ENCODE peak calls at places on chromosomes 12 and 14, in six cellular contexts. N is left lung; T is naive thymus-derived CD4-positive, alpha-beta T cell; Y is RWPE2; M is heart right ventricle; I is IMR-90. Q is an unnamed sample.

GRCh38 chr14:92224348-92224954 is 98.5 kb upstream of the SLC24A4 start:
- DNase-seq in N (no peak), T (no peak), Y (no peak), M (no peak), I (peak; percentile 29), Q (no peak)

GRCh38 chr12:86194721-86195120 is 61.5 kb downstream of the MGAT4C start:
- DNase-seq in N (no peak), T (no peak), Y (no peak), M (no peak), I (no peak), Q (no peak)

GRCh38 chr14:21268612-21269251 is 510 bp downstream of the HNRNPC start:
- DNase-seq in N (no peak), T (peak; percentile 43), Y (no peak), M (peak; percentile 40), I (peak; percentile 65), Q (peak; percentile 24)

GRCh38 chr12:8696402-8697100 is 1.2 kb upstream of the RIMKLB start:
- DNase-seq in N (no peak), T (no peak), Y (no peak), M (no peak), I (no peak), Q (no peak)

GRCh38 chr14:71521238-71521637 is 411.0 kb upstream of the RGS6 start:
- DNase-seq in N (no peak), T (no peak), Y (no peak), M (no peak), I (no peak), Q (no peak)

GRCh38 chr14:50001999-50002925 is 109.4 kb downstream of the ARF6 start:
- DNase-seq in N (no peak), T (peak; percentile 43), Y (no peak), M (no peak), I (no peak), Q (no peak)

GRCh38 chr12:132218915-132219314 is 74.7 kb downstream of the NOC4L start:
- DNase-seq in N (peak; percentile 47), T (peak; percentile 52), Y (no peak), M (no peak), I (no peak), Q (no peak)

GRCh38 chr14:44778562-44778961 is 183.2 kb downstream of the KLHL28 start:
- DNase-seq in N (no peak), T (no peak), Y (no peak), M (no peak), I (peak; percentile 90), Q (peak; percentile 16)

GRCh38 chr14:39025810-39026627 is 77.0 kb downstream of the SEC23A start:
- DNase-seq in N (no peak), T (no peak), Y (no peak), M (no peak), I (no peak), Q (no peak)

GRCh38 chr12:93205361-93205760 is 172.4 kb upstream of the NUDT4 start:
- DNase-seq in N (no peak), T (no peak), Y (no peak), M (peak; percentile 31), I (no peak), Q (no peak)

GRCh38 chr12:126114420-126114819 is 1049.2 kb downstream of the AACS start:
- DNase-seq in N (no peak), T (no peak), Y (no peak), M (no peak), I (no peak), Q (no peak)

GRCh38 chr12:105427883-105428282 is 97.4 kb downstream of the C12orf75 start:
- DNase-seq in N (no peak), T (no peak), Y (no peak), M (no peak), I (peak; percentile 33), Q (no peak)

GRCh38 chr14:105153331-105153731 is 15.2 kb downstream of the JAG2 start:
- DNase-seq in N (peak; percentile 81), T (no peak), Y (peak; percentile 74), M (peak; percentile 77), I (no peak), Q (no peak)

GRCh38 chr14:45258805-45259204 is 5.8 kb upstream of the MIS18BP1 start:
- DNase-seq in N (no peak), T (no peak), Y (no peak), M (no peak), I (no peak), Q (no peak)

GRCh38 chr12:4141344-4142270 is 132.0 kb upstream of the CCND2 start:
- DNase-seq in N (no peak), T (no peak), Y (peak; percentile 15), M (no peak), I (no peak), Q (no peak)

GRCh38 chr12:119036878-119037493 is 55.6 kb downstream of the SRRM4 start:
- DNase-seq in N (no peak), T (no peak), Y (no peak), M (peak; percentile 6), I (no peak), Q (no peak)

GRCh38 chr14:93231129-93231979 is 24.3 kb downstream of the UBR7 start:
- DNase-seq in N (no peak), T (no peak), Y (no peak), M (peak; percentile 25), I (peak; percentile 59), Q (no peak)

GRCh38 chr14:104138098-104138890 is at the start of gene KIF26A:
- DNase-seq in N (peak; percentile 79), T (no peak), Y (peak; percentile 73), M (peak; percentile 54), I (no peak), Q (no peak)

GRCh38 chr12:67077617-67078016 is 191.5 kb upstream of the CAND1 start:
- DNase-seq in N (no peak), T (no peak), Y (no peak), M (no peak), I (peak; percentile 25), Q (peak; percentile 68)

GRCh38 chr12:6336079-6336858 is 5.6 kb downstream of the TNFRSF1A start:
- DNase-seq in N (peak; percentile 98), T (no peak), Y (peak; percentile 98), M (peak; percentile 94), I (peak; percentile 99), Q (peak; percentile 94)

GRCh38 chr12:6667559-6668210 is 4.8 kb upstream of the ING4 start:
- DNase-seq in N (no peak), T (no peak), Y (no peak), M (no peak), I (no peak), Q (no peak)

GRCh38 chr12:110794623-110795280 is 52.0 kb upstream of the CCDC63 start:
- DNase-seq in N (no peak), T (no peak), Y (no peak), M (peak; percentile 72), I (no peak), Q (no peak)

GRCh38 chr14:50763386-50764007 is 67.5 kb downstream of the NIN start:
- DNase-seq in N (no peak), T (no peak), Y (no peak), M (no peak), I (peak; percentile 74), Q (no peak)

GRCh38 chr12:117835113-117835512 is 133.7 kb downstream of the KSR2 start:
- DNase-seq in N (no peak), T (no peak), Y (no peak), M (no peak), I (no peak), Q (no peak)

GRCh38 chr12:19694627-19695026 is 255.3 kb downstream of the AEBP2 start:
- DNase-seq in N (no peak), T (no peak), Y (no peak), M (no peak), I (peak; percentile 36), Q (no peak)

GRCh38 chr14:24366664-24367505 is 1.1 kb upstream of the NFATC4 start:
- DNase-seq in N (peak; percentile 93), T (peak; percentile 25), Y (peak; percentile 80), M (peak; percentile 92), I (peak; percentile 89), Q (peak; percentile 86)

GRCh38 chr14:95097385-95097784 is 59.9 kb downstream of the DICER1 start:
- DNase-seq in N (no peak), T (no peak), Y (no peak), M (no peak), I (peak; percentile 12), Q (no peak)

GRCh38 chr12:12249216-12250050 is 17.4 kb downstream of the LRP6 start:
- DNase-seq in N (no peak), T (no peak), Y (no peak), M (no peak), I (no peak), Q (no peak)

GRCh38 chr12:71415336-71416231 is 24.0 kb upstream of the LGR5 start:
- DNase-seq in N (no peak), T (peak; percentile 57), Y (no peak), M (peak; percentile 29), I (peak; percentile 59), Q (no peak)

GRCh38 chr12:95574799-95575452 is 23.6 kb upstream of the USP44 start:
- DNase-seq in N (no peak), T (no peak), Y (no peak), M (no peak), I (peak; percentile 64), Q (no peak)

GRCh38 chr12:6646276-6647082 is 753 bp downstream of the ACRBP start:
- DNase-seq in N (no peak), T (no peak), Y (no peak), M (no peak), I (no peak), Q (no peak)

DNA sequence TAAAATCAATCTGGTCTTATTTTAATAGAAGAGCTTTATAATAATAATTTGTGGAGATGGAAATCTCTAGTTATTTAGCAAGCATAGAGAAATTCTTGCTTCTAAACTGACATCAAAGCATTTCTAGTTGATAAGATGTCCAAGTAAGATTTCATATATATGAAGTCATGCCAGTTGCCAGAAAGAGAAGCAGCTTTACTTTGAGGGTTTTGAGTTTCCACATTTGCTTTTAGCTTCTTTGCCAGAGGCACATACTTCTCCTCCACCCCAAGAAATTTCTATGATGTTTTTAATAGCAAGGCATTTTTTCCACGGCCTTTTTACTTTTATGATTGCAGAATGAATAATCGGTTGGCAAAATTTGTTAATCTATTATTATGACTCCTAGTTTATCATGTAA is 24.2 kb upstream of the YAF2 start:
- DNase-seq in N (no peak), T (no peak), Y (no peak), M (no peak), I (peak; percentile 2), Q (no peak)
- H3K27ac ChIP-seq in N (no peak overlapping the region), T (no peak overlapping the region), Y (no peak overlapping the region), M (no peak overlapping the region), I (no peak overlapping the region), Q (no peak overlapping the region)

GRCh38 chr12:116495260-116495659 is 63.9 kb upstream of the MAP1LC3B2 start:
- DNase-seq in N (no peak), T (no peak), Y (no peak), M (no peak), I (peak; percentile 55), Q (no peak)
- H3K27ac ChIP-seq in N (no peak overlapping the region), T (no peak overlapping the region), Y (no peak overlapping the region), M (no peak overlapping the region), I (no peak overlapping the region), Q (no peak overlapping the region)

GRCh38 chr12:1206118-1206734 is 215.2 kb downstream of the ERC1 start:
- DNase-seq in N (no peak), T (no peak), Y (no peak), M (no peak), I (no peak), Q (no peak)
- H3K27ac ChIP-seq in N (no peak overlapping the region), T (no peak overlapping the region), Y (no peak overlapping the region), M (peak overlapping the region; percentile 81), I (no peak overlapping the region), Q (no peak overlapping the region)

DNA sequence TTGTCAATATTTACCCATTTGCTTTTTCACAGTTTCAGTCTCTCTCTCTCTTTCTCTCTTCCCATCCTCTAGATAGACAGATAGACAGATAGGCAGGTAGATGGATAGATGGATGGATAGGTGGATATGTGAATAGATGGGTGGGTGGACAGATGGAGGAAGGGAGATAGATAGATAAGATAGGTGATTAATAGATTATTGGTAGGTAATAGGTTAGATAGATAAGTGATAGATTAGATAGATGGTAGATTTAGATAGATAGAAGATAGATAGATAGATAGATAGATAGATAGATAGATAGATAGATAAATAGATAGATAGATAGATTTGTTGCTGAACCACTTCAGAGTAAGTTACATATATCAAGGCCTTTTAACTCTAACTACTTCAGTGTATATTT is 148.2 kb downstream of the SLC15A4 start:
- DNase-seq in N (no peak), T (no peak), Y (no peak), M (no peak), I (no peak), Q (no peak)
- H3K27ac ChIP-seq in N (no peak overlapping the region), T (no peak overlapping the region), Y (no peak overlapping the region), M (no peak overlapping the region), I (no peak overlapping the region), Q (no peak overlapping the region)

Q was measured in epithelial cell of prostate.